ENCODE peak calls at places on chromosomes 2 and 18, in four cellular contexts. One of them, this sample, is unnamed.
A peak's percentile ranks its signal among the peaks of the same experiment; 100 is the strongest.

GRCh38 chr2:205198130-205198505 is 484.2 kb upstream of the NRP2 start:
- DNase-seq in astrocyte: peak; percentile 80
- DNase-seq in heart right ventricle: peak; percentile 62
- DNase-seq in ovary: no peak
- DNase-seq in this sample: peak; percentile 41

GRCh38 chr2:67091681-67092080 is 305.5 kb upstream of the ETAA1 start:
- DNase-seq in heart right ventricle: no peak
- DNase-seq in astrocyte: no peak
- DNase-seq in ovary: no peak
- DNase-seq in this sample: no peak

GRCh38 chr2:30796723-30797122 is 10.5 kb downstream of the CAPN13 start:
- DNase-seq in heart right ventricle: no peak
- DNase-seq in ovary: no peak
- DNase-seq in astrocyte: no peak
- DNase-seq in this sample: no peak

GRCh38 chr18:3448845-3449701 is 899 bp upstream of the TGIF1 start:
- DNase-seq in astrocyte: peak; percentile 77
- DNase-seq in heart right ventricle: peak; percentile 78
- DNase-seq in ovary: peak; percentile 69
- DNase-seq in this sample: peak; percentile 88

GRCh38 chr2:11321847-11322246 is 22.6 kb downstream of the ROCK2 start:
- DNase-seq in heart right ventricle: no peak
- DNase-seq in ovary: no peak
- DNase-seq in astrocyte: no peak
- DNase-seq in this sample: no peak

GRCh38 chr18:56709463-56709862 is 58.3 kb downstream of the WDR7 start:
- DNase-seq in astrocyte: peak; percentile 87
- DNase-seq in ovary: no peak
- DNase-seq in heart right ventricle: no peak
- DNase-seq in this sample: peak; percentile 87

GRCh38 chr2:157662401-157662800 is 33.7 kb upstream of the ACVR1C start:
- DNase-seq in ovary: no peak
- DNase-seq in heart right ventricle: no peak
- DNase-seq in astrocyte: no peak
- DNase-seq in this sample: no peak

GRCh38 chr2:178829299-178829698 is 22.1 kb upstream of the TTN start:
- DNase-seq in heart right ventricle: no peak
- DNase-seq in ovary: no peak
- DNase-seq in astrocyte: peak; percentile 17
- DNase-seq in this sample: peak; percentile 32

GRCh38 chr18:79792096-79792987 is 5.4 kb upstream of the KCNG2 start:
- DNase-seq in heart right ventricle: no peak
- DNase-seq in ovary: no peak
- DNase-seq in astrocyte: no peak
- DNase-seq in this sample: no peak

GRCh38 chr18:79789901-79790885 is 7.5 kb upstream of the KCNG2 start:
- DNase-seq in heart right ventricle: no peak
- DNase-seq in ovary: no peak
- DNase-seq in astrocyte: no peak
- DNase-seq in this sample: no peak

GRCh38 chr18:79789091-79789891 is 8.4 kb upstream of the KCNG2 start:
- DNase-seq in heart right ventricle: no peak
- DNase-seq in ovary: no peak
- DNase-seq in astrocyte: no peak
- DNase-seq in this sample: no peak

GRCh38 chr18:79792988-79793355 is 4.8 kb upstream of the KCNG2 start:
- DNase-seq in ovary: no peak
- DNase-seq in astrocyte: no peak
- DNase-seq in heart right ventricle: no peak
- DNase-seq in this sample: no peak

GRCh38 chr18:79791141-79791972 is 6.4 kb upstream of the KCNG2 start:
- DNase-seq in heart right ventricle: peak; percentile 23
- DNase-seq in ovary: no peak
- DNase-seq in astrocyte: peak; percentile 98
- DNase-seq in this sample: peak; percentile 98
- H3K27ac ChIP-seq in heart right ventricle: no peak overlapping the region
- H3K27ac ChIP-seq in ovary: no peak overlapping the region
- H3K27ac ChIP-seq in astrocyte: peak overlapping the region; percentile 21
- H3K27ac ChIP-seq in this sample: peak overlapping the region; percentile 63

GRCh38 chr2:216632321-216632951 is 784 bp upstream of the IGFBP2 start:
- DNase-seq in ovary: no peak
- DNase-seq in heart right ventricle: no peak
- DNase-seq in astrocyte: no peak
- DNase-seq in this sample: no peak
- H3K27me3 ChIP-seq in ovary: no peaks in the 10 kb centered on the region
- H3K27me3 ChIP-seq in heart right ventricle: no peaks in the 10 kb centered on the region
- H3K27me3 ChIP-seq in astrocyte: peaks cover 9% of the 10 kb centered on the region
- H3K27me3 ChIP-seq in this sample: no peaks in the 10 kb centered on the region

DNA sequence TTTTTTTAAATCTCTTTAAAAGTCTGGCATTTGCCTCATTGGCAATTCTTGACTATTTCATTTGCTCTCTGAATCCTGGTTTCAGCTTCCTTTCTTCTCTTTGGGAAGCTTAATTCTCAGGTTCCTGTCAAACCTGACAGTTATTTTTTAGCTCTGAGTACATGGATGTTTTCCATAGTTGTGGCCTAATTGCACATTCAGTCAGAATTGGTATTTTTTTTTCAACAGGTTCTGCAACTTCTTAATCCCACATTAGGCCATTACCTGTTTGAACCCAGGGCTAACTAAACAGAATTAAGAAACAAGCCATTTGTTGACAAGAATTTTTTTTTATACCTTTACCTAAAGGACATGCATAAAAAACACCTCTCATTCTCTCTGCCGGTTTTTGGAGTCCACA is 338.8 kb downstream of the SETBP1 start:
- DNase-seq in astrocyte: no peak
- DNase-seq in heart right ventricle: no peak
- DNase-seq in ovary: no peak
- DNase-seq in this sample: no peak
- H3K27ac ChIP-seq in astrocyte: no peak overlapping the region
- H3K27ac ChIP-seq in heart right ventricle: no peak overlapping the region
- H3K27ac ChIP-seq in ovary: no peak overlapping the region
- H3K27ac ChIP-seq in this sample: no peak overlapping the region

DNA sequence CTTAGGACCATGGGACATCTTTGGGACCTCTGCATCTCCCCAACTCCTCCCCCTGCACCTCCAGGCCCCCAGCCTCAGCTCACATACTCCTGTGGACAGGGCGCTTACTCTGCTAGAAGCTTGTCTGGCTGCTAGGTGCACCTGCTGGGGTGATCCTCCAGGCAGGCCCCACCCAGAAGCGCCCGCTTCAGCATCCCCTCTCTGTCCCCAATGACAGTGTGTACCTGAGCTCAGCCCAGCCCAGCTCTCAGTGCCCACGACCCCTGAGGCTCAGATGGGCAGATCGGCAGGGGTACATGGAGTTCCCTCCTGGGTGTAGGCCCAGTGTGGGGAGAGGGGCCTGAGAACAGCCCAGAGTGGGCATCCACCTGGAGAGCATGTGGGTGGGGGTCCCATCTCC is 5.9 kb downstream of the TEKT4 start:
- DNase-seq in ovary: no peak
- DNase-seq in heart right ventricle: no peak
- DNase-seq in astrocyte: no peak
- DNase-seq in this sample: no peak
- H3K27me3 ChIP-seq in ovary: no peaks in the 10 kb centered on the region
- H3K27me3 ChIP-seq in heart right ventricle: peaks cover 33% of the 10 kb centered on the region
- H3K27me3 ChIP-seq in astrocyte: no peaks in the 10 kb centered on the region
- H3K27me3 ChIP-seq in this sample: no peaks in the 10 kb centered on the region

DNA sequence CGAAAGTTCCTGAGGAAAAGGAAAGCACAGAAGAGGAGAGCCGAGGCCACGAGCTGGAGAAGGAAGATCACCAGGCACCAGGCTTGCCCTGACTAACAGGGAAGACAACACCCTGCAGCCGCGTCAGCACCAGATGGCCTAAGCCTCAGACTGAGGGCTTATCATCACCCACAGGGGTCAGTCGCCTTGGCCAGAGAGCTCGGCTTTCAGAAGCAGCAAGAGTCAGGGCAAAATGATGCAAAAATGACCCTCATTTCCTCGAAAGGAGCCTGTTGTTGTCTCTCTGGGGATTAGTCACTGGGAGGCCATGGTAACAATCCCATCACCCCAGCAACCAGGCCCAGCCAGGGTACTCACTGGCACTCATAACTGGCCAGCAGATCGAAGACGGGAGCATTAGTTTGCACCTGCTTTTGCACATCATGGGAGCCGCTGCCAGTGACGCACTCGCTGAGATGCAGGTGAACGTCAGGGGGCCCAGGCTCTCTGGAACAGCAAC is 42.7 kb upstream of the ZFP36L2 start:
- DNase-seq in heart right ventricle: peak; percentile 79
- DNase-seq in ovary: peak; percentile 91
- DNase-seq in astrocyte: peak; percentile 97
- DNase-seq in this sample: peak; percentile 97
- H3K27ac ChIP-seq in heart right ventricle: peak overlapping the region; percentile 63
- H3K27ac ChIP-seq in ovary: peak overlapping the region; percentile 86
- H3K27ac ChIP-seq in astrocyte: peak overlapping the region; percentile 70
- H3K27ac ChIP-seq in this sample: peak overlapping the region; percentile 87

GRCh38 chr2:44801289-44801675 is 140.2 kb upstream of the SIX3 start:
- DNase-seq in astrocyte: no peak
- DNase-seq in ovary: no peak
- DNase-seq in heart right ventricle: no peak
- DNase-seq in this sample: no peak
- H3K27me3 ChIP-seq in astrocyte: peaks cover 77% of the 10 kb centered on the region
- H3K27me3 ChIP-seq in ovary: no peaks in the 10 kb centered on the region
- H3K27me3 ChIP-seq in heart right ventricle: peaks cover 96% of the 10 kb centered on the region
- H3K27me3 ChIP-seq in this sample: peaks cover 80% of the 10 kb centered on the region

DNA sequence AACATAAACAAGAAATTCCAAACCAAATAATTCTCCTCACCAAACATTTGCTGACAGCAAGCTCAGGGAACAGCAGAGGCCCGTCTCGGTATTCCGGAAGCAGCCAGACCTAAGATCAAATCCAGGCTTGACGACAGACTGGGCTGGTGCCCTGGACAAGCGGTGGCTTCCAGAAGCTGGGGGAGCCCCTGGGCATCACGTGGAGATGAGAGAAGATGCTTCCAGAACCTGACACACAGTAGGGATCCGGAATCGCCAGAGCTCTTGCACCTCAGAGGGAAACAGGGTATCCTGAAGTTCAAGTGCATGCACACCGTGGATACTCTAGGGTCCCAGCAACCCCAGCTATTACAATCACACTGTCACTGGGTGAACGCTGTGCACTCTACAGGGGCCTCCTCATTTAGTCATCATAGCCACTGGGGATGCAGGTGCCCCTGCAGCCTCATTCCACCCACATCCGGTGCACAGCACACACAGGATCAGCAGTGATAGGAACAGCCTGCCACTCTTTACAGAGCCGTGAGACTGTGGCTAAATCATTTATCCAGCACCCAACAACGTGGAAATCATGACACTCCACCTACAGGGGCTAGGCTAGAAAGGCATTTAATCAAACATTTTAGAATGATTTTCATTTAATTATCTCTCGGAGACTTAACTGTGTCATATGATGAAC is 102.6 kb downstream of the HDAC4 start:
- DNase-seq in astrocyte: no peak
- DNase-seq in heart right ventricle: no peak
- DNase-seq in ovary: peak; percentile 21
- DNase-seq in this sample: no peak
- H3K27ac ChIP-seq in astrocyte: no peak overlapping the region
- H3K27ac ChIP-seq in heart right ventricle: no peak overlapping the region
- H3K27ac ChIP-seq in ovary: no peak overlapping the region
- H3K27ac ChIP-seq in this sample: no peak overlapping the region

GRCh38 chr2:240818293-240818542 is 1.8 kb downstream of the KIF1A start:
- DNase-seq in ovary: no peak
- DNase-seq in heart right ventricle: no peak
- DNase-seq in astrocyte: no peak
- DNase-seq in this sample: no peak
- H3K27me3 ChIP-seq in ovary: no peaks in the 10 kb centered on the region
- H3K27me3 ChIP-seq in heart right ventricle: peaks cover 46% of the 10 kb centered on the region
- H3K27me3 ChIP-seq in astrocyte: peaks cover 28% of the 10 kb centered on the region
- H3K27me3 ChIP-seq in this sample: peaks cover 47% of the 10 kb centered on the region